ENCODE peak calls at places on chromosomes 6 and 20, in seven cellular contexts. X, P, E, W, B, S and G are unnamed samples. For H3K4me1, the result is how much of the 10 kb centered on the place peaks cover.

GRCh38 chr20:53829706-53830521 is 236.3 kb upstream of the ZNF217 start:
- DNase-seq in X (peak), P (no peak), E (no peak), W (no peak), B (peak), S (peak), G (no peak)

GRCh38 chr6:167793421-167793820 is 33.3 kb upstream of the AFDN start:
- DNase-seq in X (no peak), P (no peak), E (no peak), W (no peak), B (peak), S (no peak), G (no peak)

GRCh38 chr20:24806896-24807676 is 142.0 kb upstream of the CST7 start:
- DNase-seq in X (no peak), P (no peak), E (no peak), W (no peak), B (no peak), S (no peak), G (no peak)

GRCh38 chr20:58452667-58453255 is 62.4 kb downstream of the APCDD1L start:
- DNase-seq in X (no peak), P (no peak), E (no peak), W (no peak), B (no peak), S (no peak), G (no peak)

GRCh38 chr6:163694988-163695942 is 280.7 kb downstream of the QKI start:
- DNase-seq in X (no peak), P (no peak), E (no peak), W (no peak), B (no peak), S (no peak), G (no peak)

GRCh38 chr20:2955257-2955950 is 82.1 kb downstream of the PTPRA start:
- DNase-seq in X (no peak), P (no peak), E (no peak), W (no peak), B (no peak), S (no peak), G (no peak)

GRCh38 chr20:51376121-51376520 is 166.4 kb downstream of the NFATC2 start:
- DNase-seq in X (no peak), P (no peak), E (no peak), W (no peak), B (no peak), S (no peak), G (no peak)

GRCh38 chr20:44271915-44272663 is 25.0 kb downstream of the GDAP1L1 start:
- DNase-seq in X (no peak), P (peak), E (no peak), W (no peak), B (no peak), S (no peak), G (no peak)

GRCh38 chr6:14134211-14134910 is 16.8 kb downstream of the CD83 start:
- DNase-seq in X (no peak), P (no peak), E (no peak), W (no peak), B (no peak), S (no peak), G (no peak)

GRCh38 chr6:130453230-130453629 is 87.4 kb downstream of the TMEM200A start:
- DNase-seq in X (peak), P (no peak), E (no peak), W (no peak), B (no peak), S (peak), G (no peak)

DNA sequence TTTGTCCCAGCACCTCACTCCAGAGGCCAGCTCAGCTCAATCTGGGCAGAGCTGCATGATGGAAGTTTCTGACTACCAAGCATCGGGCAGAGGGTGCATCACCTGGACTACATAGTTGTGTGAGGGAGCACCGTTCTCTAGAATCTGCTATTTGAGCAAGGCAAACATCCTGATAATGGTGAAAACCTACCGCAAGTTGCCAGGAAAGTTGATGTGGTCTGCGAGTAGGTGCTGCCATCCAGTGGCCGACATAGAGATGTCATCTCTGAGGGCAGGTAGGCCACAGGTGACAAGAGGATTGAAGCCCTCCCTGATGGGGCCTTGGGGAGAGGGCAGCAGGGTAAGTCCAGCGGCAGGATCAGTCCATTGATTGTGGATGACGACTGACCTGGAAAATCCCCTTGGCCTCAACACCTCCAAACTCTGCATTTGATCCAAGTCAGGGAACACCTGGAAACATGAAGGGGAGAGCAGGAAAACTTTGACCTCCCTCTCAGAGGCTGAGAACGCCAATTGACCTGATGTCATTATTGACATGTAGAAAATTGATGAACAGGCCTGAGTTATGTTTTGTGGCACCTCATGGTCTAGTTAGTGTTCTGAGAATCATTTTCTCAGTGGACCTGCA is 3.9 kb upstream of the LPA start:
- DNase-seq in X (no peak), P (peak), E (no peak), W (peak), B (no peak), S (no peak), G (no peak)
- TF ChIP-seq CTCF in X (no peak), P (peak), E (no peak), W (peak), B (no peak), S (no peak), G (no peak)

DNA sequence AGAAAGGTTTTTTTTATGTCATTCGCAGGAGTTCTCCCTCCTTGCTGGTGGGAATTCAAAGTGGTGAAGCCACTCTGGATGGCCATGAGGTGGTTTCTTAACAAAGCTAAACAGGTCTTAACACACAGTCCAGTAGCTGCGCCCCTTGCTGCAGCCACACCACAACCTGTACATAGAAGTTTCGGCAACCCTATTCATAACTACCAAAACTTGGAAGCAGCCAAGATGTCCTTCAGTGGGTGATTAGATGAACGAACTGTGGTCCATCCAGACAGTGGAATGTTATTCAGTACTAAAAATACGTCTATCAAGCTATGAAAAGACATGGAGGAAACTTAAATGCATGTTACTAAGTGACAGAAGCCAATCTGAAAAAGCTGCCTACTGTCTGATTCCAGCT is 78.9 kb downstream of the FAM120B start:
- DNase-seq in X (no peak), P (no peak), E (no peak), W (no peak), B (no peak), S (no peak), G (no peak)
- H3K4me1 ChIP-seq in X (under half), P (under half), E (under half), W (under half), B (under half), S (under half), G (under half)

GRCh38 chr6:11389977-11390376 is 147.6 kb upstream of the TMEM170B start:
- DNase-seq in X (no peak), P (no peak), E (peak), W (no peak), B (peak), S (no peak), G (no peak)

GRCh38 chr6:11392778-11393507 is 144.6 kb upstream of the TMEM170B start:
- DNase-seq in X (no peak), P (no peak), E (peak), W (no peak), B (peak), S (no peak), G (peak)

GRCh38 chr6:11388983-11389944 is 148.3 kb upstream of the TMEM170B start:
- DNase-seq in X (no peak), P (no peak), E (no peak), W (no peak), B (no peak), S (no peak), G (no peak)

GRCh38 chr6:11393713-11394627 is 143.6 kb upstream of the TMEM170B start:
- DNase-seq in X (peak), P (peak), E (no peak), W (no peak), B (no peak), S (peak), G (no peak)

GRCh38 chr6:11391934-11392777 is 145.4 kb upstream of the TMEM170B start:
- DNase-seq in X (no peak), P (no peak), E (no peak), W (no peak), B (no peak), S (no peak), G (no peak)
- H3K27ac ChIP-seq in X (peak), P (no peak), E (peak), W (no peak), B (no peak), S (no peak), G (no peak)

GRCh38 chr6:43856005-43856765 is 86.2 kb downstream of the VEGFA start:
- DNase-seq in X (peak), P (peak), E (peak), W (no peak), B (peak), S (peak), G (no peak)
- TF ChIP-seq CTCF in X (peak), P (peak), E (peak), W (no peak), B (no peak), S (peak), G (no peak)

DNA sequence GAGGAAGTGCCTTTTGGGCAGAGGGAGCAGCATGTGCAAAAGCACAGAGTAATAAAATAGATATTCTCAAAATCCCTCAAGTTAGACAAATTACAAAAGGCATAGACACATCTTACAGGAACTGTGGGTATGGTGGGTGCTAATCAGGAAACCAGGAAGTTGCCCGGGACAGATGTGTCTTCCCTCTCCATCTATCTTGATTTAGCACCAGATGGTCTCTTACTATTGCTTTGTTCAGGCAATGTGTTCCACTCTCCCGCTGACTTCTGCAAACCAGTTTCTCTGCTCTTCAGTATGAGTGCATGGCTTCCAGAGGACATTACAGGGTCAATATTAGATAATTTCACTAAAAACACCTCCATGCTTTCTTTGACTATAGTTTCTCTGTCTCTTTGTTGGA is 13.2 kb downstream of the CITED2 start:
- DNase-seq in X (no peak), P (no peak), E (no peak), W (no peak), B (no peak), S (no peak), G (no peak)
- H3K4me1 ChIP-seq in X (under half), P (under half), E (under half), W (under half), B (under half), S (under half), G (under half)

GRCh38 chr6:52993461-52993860 is 1.6 kb downstream of the GSTA4 start:
- DNase-seq in X (peak), P (no peak), E (no peak), W (no peak), B (peak), S (no peak), G (no peak)
- H3K27ac ChIP-seq in X (peak), P (no peak), E (peak), W (no peak), B (peak), S (peak), G (peak)

DNA sequence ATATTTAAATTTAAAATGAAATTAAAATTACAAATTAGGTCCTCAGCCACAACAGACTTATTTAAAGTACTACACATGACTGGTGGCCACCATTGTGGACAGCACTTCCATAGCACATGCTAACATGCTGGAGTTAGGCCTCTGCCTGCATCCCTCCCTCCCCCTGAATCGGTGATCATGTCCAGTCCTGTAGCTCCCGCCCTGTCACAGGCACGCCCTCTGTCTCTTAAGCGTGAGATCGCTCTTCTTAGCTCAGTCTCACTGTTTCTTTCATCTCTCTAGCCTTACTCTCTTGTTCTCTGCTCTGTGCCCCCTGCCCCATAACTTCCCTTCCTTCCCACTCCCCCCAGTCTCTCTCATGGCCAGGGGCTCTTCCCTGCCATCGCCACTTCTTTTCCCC is 28.9 kb downstream of the ELMO2 start:
- DNase-seq in X (no peak), P (no peak), E (no peak), W (no peak), B (no peak), S (no peak), G (no peak)
- TF ChIP-seq CTCF in X (no peak), P (no peak), E (no peak), W (no peak), B (no peak), S (no peak), G (no peak)

GRCh38 chr20:10314198-10314597 is 95.6 kb downstream of the SNAP25 start:
- DNase-seq in X (peak), P (peak), E (no peak), W (no peak), B (no peak), S (peak), G (no peak)
- H3K4me1 ChIP-seq in X (under half), P (under half), E (under half), W (under half), B (under half), S (under half), G (under half)

DNA sequence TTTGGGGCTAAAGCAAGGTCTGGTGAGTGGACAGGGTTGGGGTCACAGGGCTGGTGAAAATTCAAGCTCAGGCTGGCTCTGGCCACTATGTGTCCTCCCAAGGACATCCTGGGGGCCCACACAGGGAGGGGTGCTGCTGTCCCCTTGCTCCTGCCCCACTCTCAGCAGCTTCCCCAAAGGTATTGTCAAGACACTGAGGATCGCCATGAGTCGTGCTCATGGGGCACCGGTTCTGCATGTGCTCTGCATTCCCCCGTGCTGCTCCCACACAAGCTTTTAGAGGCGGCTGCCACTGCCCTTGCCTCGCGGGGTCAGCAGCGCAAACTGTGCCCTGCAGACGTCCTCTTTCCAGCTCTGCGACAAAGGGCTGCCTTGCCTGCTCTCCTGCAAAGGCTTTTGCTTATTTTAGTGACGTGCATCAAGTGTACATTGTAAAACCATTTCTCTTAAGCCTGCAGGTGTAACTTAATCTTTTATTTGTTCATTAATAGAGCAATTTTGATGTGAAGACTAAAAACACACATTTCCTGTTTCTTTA is 179.9 kb downstream of the ERMARD start:
- DNase-seq in X (no peak), P (no peak), E (no peak), W (no peak), B (no peak), S (no peak), G (no peak)
- H3K27ac ChIP-seq in X (no peak), P (no peak), E (no peak), W (no peak), B (no peak), S (no peak), G (no peak)